ENCODE peak calls at places on chromosomes 2 and 18, in eight cellular contexts. One of them, this sample, is unnamed.

GRCh38 chr2:106339156-106339555 is 129.1 kb downstream of the RGPD3 start:
- DNase-seq in stimulated activated CD4-positive, alpha-beta T cell treated with anti-CD3 and anti-CD28 coated beads, Interleukin-15, amount 100 ng/mL, for 48 hours: no peak
- DNase-seq in lower leg skin: no peak
- DNase-seq in astrocyte of the spinal cord: no peak
- DNase-seq in fibroblast of gingiva: no peak
- DNase-seq in D341Med: no peak
- DNase-seq in HT-29: no peak
- DNase-seq in NCI-H1105: no peak
- DNase-seq in this sample: no peak

GRCh38 chr18:51437280-51438271 is 240.1 kb upstream of the MEX3C start:
- DNase-seq in stimulated activated CD4-positive, alpha-beta T cell treated with anti-CD3 and anti-CD28 coated beads, Interleukin-15, amount 100 ng/mL, for 48 hours: no peak
- DNase-seq in lower leg skin: no peak
- DNase-seq in astrocyte of the spinal cord: no peak
- DNase-seq in fibroblast of gingiva: no peak
- DNase-seq in D341Med: no peak
- DNase-seq in HT-29: peak
- DNase-seq in NCI-H1105: no peak
- DNase-seq in this sample: no peak

GRCh38 chr2:86661333-86661732 is 37.7 kb upstream of the RNF103 start:
- DNase-seq in stimulated activated CD4-positive, alpha-beta T cell treated with anti-CD3 and anti-CD28 coated beads, Interleukin-15, amount 100 ng/mL, for 48 hours: no peak
- DNase-seq in lower leg skin: no peak
- DNase-seq in astrocyte of the spinal cord: peak
- DNase-seq in fibroblast of gingiva: no peak
- DNase-seq in D341Med: no peak
- DNase-seq in HT-29: no peak
- DNase-seq in NCI-H1105: no peak
- DNase-seq in this sample: no peak

GRCh38 chr2:186042207-186043028 is 303.8 kb downstream of the FSIP2 start:
- DNase-seq in stimulated activated CD4-positive, alpha-beta T cell treated with anti-CD3 and anti-CD28 coated beads, Interleukin-15, amount 100 ng/mL, for 48 hours: no peak
- DNase-seq in lower leg skin: no peak
- DNase-seq in astrocyte of the spinal cord: no peak
- DNase-seq in fibroblast of gingiva: no peak
- DNase-seq in D341Med: no peak
- DNase-seq in HT-29: no peak
- DNase-seq in NCI-H1105: no peak
- DNase-seq in this sample: no peak

GRCh38 chr2:23584054-23584745 is 199.2 kb downstream of the KLHL29 start:
- DNase-seq in stimulated activated CD4-positive, alpha-beta T cell treated with anti-CD3 and anti-CD28 coated beads, Interleukin-15, amount 100 ng/mL, for 48 hours: no peak
- DNase-seq in lower leg skin: no peak
- DNase-seq in astrocyte of the spinal cord: no peak
- DNase-seq in fibroblast of gingiva: no peak
- DNase-seq in D341Med: peak
- DNase-seq in HT-29: no peak
- DNase-seq in NCI-H1105: peak
- DNase-seq in this sample: peak

GRCh38 chr2:73494031-73494430 is 108.4 kb downstream of the ALMS1 start:
- DNase-seq in stimulated activated CD4-positive, alpha-beta T cell treated with anti-CD3 and anti-CD28 coated beads, Interleukin-15, amount 100 ng/mL, for 48 hours: no peak
- DNase-seq in lower leg skin: no peak
- DNase-seq in astrocyte of the spinal cord: peak
- DNase-seq in fibroblast of gingiva: no peak
- DNase-seq in D341Med: no peak
- DNase-seq in HT-29: no peak
- DNase-seq in NCI-H1105: no peak
- DNase-seq in this sample: no peak

GRCh38 chr2:13230221-13230620 is 513.5 kb downstream of the TRIB2 start:
- DNase-seq in stimulated activated CD4-positive, alpha-beta T cell treated with anti-CD3 and anti-CD28 coated beads, Interleukin-15, amount 100 ng/mL, for 48 hours: no peak
- DNase-seq in lower leg skin: no peak
- DNase-seq in astrocyte of the spinal cord: peak
- DNase-seq in fibroblast of gingiva: no peak
- DNase-seq in D341Med: peak
- DNase-seq in HT-29: no peak
- DNase-seq in NCI-H1105: peak
- DNase-seq in this sample: no peak

GRCh38 chr2:182605166-182605565 is 110.9 kb upstream of the DNAJC10 start:
- DNase-seq in stimulated activated CD4-positive, alpha-beta T cell treated with anti-CD3 and anti-CD28 coated beads, Interleukin-15, amount 100 ng/mL, for 48 hours: no peak
- DNase-seq in lower leg skin: no peak
- DNase-seq in astrocyte of the spinal cord: no peak
- DNase-seq in fibroblast of gingiva: no peak
- DNase-seq in D341Med: no peak
- DNase-seq in HT-29: no peak
- DNase-seq in NCI-H1105: no peak
- DNase-seq in this sample: no peak

GRCh38 chr2:1647417-1648240 is 96.7 kb downstream of the PXDN start:
- DNase-seq in stimulated activated CD4-positive, alpha-beta T cell treated with anti-CD3 and anti-CD28 coated beads, Interleukin-15, amount 100 ng/mL, for 48 hours: no peak
- DNase-seq in lower leg skin: no peak
- DNase-seq in astrocyte of the spinal cord: no peak
- DNase-seq in fibroblast of gingiva: no peak
- DNase-seq in D341Med: peak
- DNase-seq in HT-29: no peak
- DNase-seq in NCI-H1105: no peak
- DNase-seq in this sample: no peak

GRCh38 chr2:201798252-201798918 is 8.0 kb upstream of the CDK15 start:
- DNase-seq in stimulated activated CD4-positive, alpha-beta T cell treated with anti-CD3 and anti-CD28 coated beads, Interleukin-15, amount 100 ng/mL, for 48 hours: no peak
- DNase-seq in lower leg skin: no peak
- DNase-seq in astrocyte of the spinal cord: peak
- DNase-seq in fibroblast of gingiva: peak
- DNase-seq in D341Med: no peak
- DNase-seq in HT-29: peak
- DNase-seq in NCI-H1105: no peak
- DNase-seq in this sample: no peak

GRCh38 chr18:59704146-59704545 is 6.9 kb upstream of the CCBE1 start:
- DNase-seq in stimulated activated CD4-positive, alpha-beta T cell treated with anti-CD3 and anti-CD28 coated beads, Interleukin-15, amount 100 ng/mL, for 48 hours: no peak
- DNase-seq in lower leg skin: no peak
- DNase-seq in astrocyte of the spinal cord: no peak
- DNase-seq in fibroblast of gingiva: no peak
- DNase-seq in D341Med: no peak
- DNase-seq in HT-29: no peak
- DNase-seq in NCI-H1105: no peak
- DNase-seq in this sample: no peak

GRCh38 chr2:24919977-24920812 is at the start of gene ADCY3:
- DNase-seq in stimulated activated CD4-positive, alpha-beta T cell treated with anti-CD3 and anti-CD28 coated beads, Interleukin-15, amount 100 ng/mL, for 48 hours: peak
- DNase-seq in lower leg skin: no peak
- DNase-seq in astrocyte of the spinal cord: no peak
- DNase-seq in fibroblast of gingiva: peak
- DNase-seq in D341Med: peak
- DNase-seq in HT-29: peak
- DNase-seq in NCI-H1105: peak
- DNase-seq in this sample: peak

GRCh38 chr18:58338961-58339722 is 289.7 kb downstream of the ALPK2 start:
- DNase-seq in stimulated activated CD4-positive, alpha-beta T cell treated with anti-CD3 and anti-CD28 coated beads, Interleukin-15, amount 100 ng/mL, for 48 hours: no peak
- DNase-seq in lower leg skin: no peak
- DNase-seq in astrocyte of the spinal cord: peak
- DNase-seq in fibroblast of gingiva: peak
- DNase-seq in D341Med: no peak
- DNase-seq in HT-29: no peak
- DNase-seq in NCI-H1105: no peak
- DNase-seq in this sample: no peak

GRCh38 chr2:174771631-174772491 is 7.6 kb upstream of the CHRNA1 start:
- DNase-seq in stimulated activated CD4-positive, alpha-beta T cell treated with anti-CD3 and anti-CD28 coated beads, Interleukin-15, amount 100 ng/mL, for 48 hours: peak
- DNase-seq in lower leg skin: peak
- DNase-seq in astrocyte of the spinal cord: peak
- DNase-seq in fibroblast of gingiva: peak
- DNase-seq in D341Med: peak
- DNase-seq in HT-29: peak
- DNase-seq in NCI-H1105: peak
- DNase-seq in this sample: peak